ENCODE peak calls at places on chromosomes 13 and 19, in seven cellular contexts. One of them, this sample, is unnamed.

GRCh38 chr13:110251227-110251791 is 55.6 kb downstream of the COL4A1 start:
- DNase-seq in cardiac muscle cell: no peak
- DNase-seq in right lobe of liver: no peak
- DNase-seq in left ventricle myocardium inferior: no peak
- DNase-seq in AG04450: no peak
- DNase-seq in osteoblast: no peak
- DNase-seq in psoas muscle: no peak
- DNase-seq in this sample: no peak

GRCh38 chr13:114130708-114131580 is 1.5 kb downstream of the RASA3 start:
- DNase-seq in cardiac muscle cell: peak; percentile 78
- DNase-seq in right lobe of liver: no peak
- DNase-seq in left ventricle myocardium inferior: peak; percentile 55
- DNase-seq in AG04450: peak; percentile 59
- DNase-seq in osteoblast: peak; percentile 99
- DNase-seq in psoas muscle: peak; percentile 76
- DNase-seq in this sample: peak; percentile 64

GRCh38 chr13:34372581-34372980 is 554.6 kb downstream of the RFC3 start:
- DNase-seq in cardiac muscle cell: no peak
- DNase-seq in right lobe of liver: no peak
- DNase-seq in left ventricle myocardium inferior: no peak
- DNase-seq in AG04450: no peak
- DNase-seq in osteoblast: no peak
- DNase-seq in psoas muscle: no peak
- DNase-seq in this sample: no peak

GRCh38 chr19:29887498-29887897 is 54.5 kb upstream of the URI1 start:
- DNase-seq in cardiac muscle cell: peak; percentile 39
- DNase-seq in right lobe of liver: no peak
- DNase-seq in left ventricle myocardium inferior: no peak
- DNase-seq in AG04450: no peak
- DNase-seq in osteoblast: no peak
- DNase-seq in psoas muscle: no peak
- DNase-seq in this sample: no peak

GRCh38 chr13:96935971-96936370 is 58.3 kb downstream of the OXGR1 start:
- DNase-seq in cardiac muscle cell: no peak
- DNase-seq in right lobe of liver: no peak
- DNase-seq in left ventricle myocardium inferior: no peak
- DNase-seq in AG04450: no peak
- DNase-seq in osteoblast: no peak
- DNase-seq in psoas muscle: no peak
- DNase-seq in this sample: no peak

GRCh38 chr13:79307866-79308298 is 98.2 kb downstream of the RBM26 start:
- DNase-seq in cardiac muscle cell: peak; percentile 26
- DNase-seq in right lobe of liver: no peak
- DNase-seq in left ventricle myocardium inferior: no peak
- DNase-seq in AG04450: peak; percentile 11
- DNase-seq in osteoblast: no peak
- DNase-seq in psoas muscle: no peak
- DNase-seq in this sample: peak; percentile 2

GRCh38 chr13:97211986-97212385 is 10.1 kb upstream of the MBNL2 start:
- DNase-seq in cardiac muscle cell: peak; percentile 59
- DNase-seq in right lobe of liver: no peak
- DNase-seq in left ventricle myocardium inferior: no peak
- DNase-seq in AG04450: no peak
- DNase-seq in osteoblast: no peak
- DNase-seq in psoas muscle: no peak
- DNase-seq in this sample: no peak

GRCh38 chr13:94435604-94436226 is 43.8 kb downstream of the DCT start:
- DNase-seq in cardiac muscle cell: peak; percentile 74
- DNase-seq in right lobe of liver: no peak
- DNase-seq in left ventricle myocardium inferior: no peak
- DNase-seq in AG04450: peak; percentile 11
- DNase-seq in osteoblast: peak; percentile 82
- DNase-seq in psoas muscle: no peak
- DNase-seq in this sample: peak; percentile 12

GRCh38 chr19:36136975-36137686 is 2.7 kb upstream of the CAPNS1 start:
- DNase-seq in cardiac muscle cell: peak; percentile 51
- DNase-seq in right lobe of liver: peak; percentile 80
- DNase-seq in left ventricle myocardium inferior: peak; percentile 40
- DNase-seq in AG04450: no peak
- DNase-seq in osteoblast: peak; percentile 93
- DNase-seq in psoas muscle: peak; percentile 53
- DNase-seq in this sample: no peak

GRCh38 chr13:113746143-113746525 is 12.9 kb upstream of the TMEM255B start:
- DNase-seq in cardiac muscle cell: peak; percentile 12
- DNase-seq in right lobe of liver: no peak
- DNase-seq in left ventricle myocardium inferior: no peak
- DNase-seq in AG04450: no peak
- DNase-seq in osteoblast: no peak
- DNase-seq in psoas muscle: no peak
- DNase-seq in this sample: no peak

GRCh38 chr13:40352807-40353562 is 313.5 kb downstream of the FOXO1 start:
- DNase-seq in cardiac muscle cell: peak; percentile 53
- DNase-seq in right lobe of liver: peak; percentile 54
- DNase-seq in left ventricle myocardium inferior: no peak
- DNase-seq in AG04450: no peak
- DNase-seq in osteoblast: no peak
- DNase-seq in psoas muscle: peak; percentile 79
- DNase-seq in this sample: no peak

GRCh38 chr13:30464496-30465351 is 1.0 kb downstream of the HMGB1 start:
- DNase-seq in cardiac muscle cell: peak; percentile 92
- DNase-seq in right lobe of liver: peak; percentile 84
- DNase-seq in left ventricle myocardium inferior: peak; percentile 78
- DNase-seq in AG04450: peak; percentile 34
- DNase-seq in osteoblast: peak; percentile 94
- DNase-seq in psoas muscle: peak; percentile 78
- DNase-seq in this sample: no peak

GRCh38 chr19:734716-735115 is 16.2 kb upstream of the MISP start:
- DNase-seq in cardiac muscle cell: no peak
- DNase-seq in right lobe of liver: no peak
- DNase-seq in left ventricle myocardium inferior: no peak
- DNase-seq in AG04450: no peak
- DNase-seq in osteoblast: no peak
- DNase-seq in psoas muscle: no peak
- DNase-seq in this sample: no peak

GRCh38 chr19:55678121-55678671 is 3.2 kb downstream of the EPN1 start:
- DNase-seq in cardiac muscle cell: no peak
- DNase-seq in right lobe of liver: no peak
- DNase-seq in left ventricle myocardium inferior: peak; percentile 45
- DNase-seq in AG04450: no peak
- DNase-seq in osteoblast: no peak
- DNase-seq in psoas muscle: no peak
- DNase-seq in this sample: no peak

GRCh38 chr19:7560271-7560670 is 24.8 kb downstream of the PNPLA6 start:
- DNase-seq in cardiac muscle cell: no peak
- DNase-seq in right lobe of liver: no peak
- DNase-seq in left ventricle myocardium inferior: no peak
- DNase-seq in AG04450: no peak
- DNase-seq in osteoblast: peak; percentile 36
- DNase-seq in psoas muscle: no peak
- DNase-seq in this sample: no peak

GRCh38 chr19:30968210-30968609 is 381.0 kb downstream of the TSHZ3 start:
- DNase-seq in cardiac muscle cell: no peak
- DNase-seq in right lobe of liver: no peak
- DNase-seq in left ventricle myocardium inferior: no peak
- DNase-seq in AG04450: no peak
- DNase-seq in osteoblast: no peak
- DNase-seq in psoas muscle: no peak
- DNase-seq in this sample: no peak

GRCh38 chr13:39765801-39766463 is 110.5 kb downstream of the COG6 start:
- DNase-seq in cardiac muscle cell: peak; percentile 40
- DNase-seq in right lobe of liver: peak; percentile 75
- DNase-seq in left ventricle myocardium inferior: peak; percentile 35
- DNase-seq in AG04450: no peak
- DNase-seq in osteoblast: peak; percentile 23
- DNase-seq in psoas muscle: peak; percentile 18
- DNase-seq in this sample: no peak

GRCh38 chr13:109152941-109153340 is 523.5 kb downstream of the MYO16 start:
- DNase-seq in cardiac muscle cell: no peak
- DNase-seq in right lobe of liver: no peak
- DNase-seq in left ventricle myocardium inferior: no peak
- DNase-seq in AG04450: no peak
- DNase-seq in osteoblast: no peak
- DNase-seq in psoas muscle: no peak
- DNase-seq in this sample: no peak

GRCh38 chr19:47122359-47123335 is 8.0 kb upstream of the SAE1 start:
- DNase-seq in cardiac muscle cell: peak; percentile 73
- DNase-seq in right lobe of liver: no peak
- DNase-seq in left ventricle myocardium inferior: no peak
- DNase-seq in AG04450: no peak
- DNase-seq in osteoblast: peak; percentile 85
- DNase-seq in psoas muscle: no peak
- DNase-seq in this sample: no peak

GRCh38 chr19:17026041-17026658 is 460 bp downstream of the CPAMD8 start:
- DNase-seq in cardiac muscle cell: peak; percentile 9
- DNase-seq in right lobe of liver: no peak
- DNase-seq in left ventricle myocardium inferior: no peak
- DNase-seq in AG04450: no peak
- DNase-seq in osteoblast: peak; percentile 85
- DNase-seq in psoas muscle: no peak
- DNase-seq in this sample: no peak
- H3K4me3 ChIP-seq in cardiac muscle cell: peak overlapping the region; percentile 41
- H3K4me3 ChIP-seq in right lobe of liver: no peak overlapping the region
- H3K4me3 ChIP-seq in left ventricle myocardium inferior: peak overlapping the region; percentile 67
- H3K4me3 ChIP-seq in AG04450: no peak overlapping the region
- H3K4me3 ChIP-seq in osteoblast: no peak overlapping the region
- H3K4me3 ChIP-seq in psoas muscle: peak overlapping the region; percentile 39
- H3K4me3 ChIP-seq in this sample: no peak overlapping the region

GRCh38 chr19:50485284-50485955 is 8.8 kb upstream of the GARIN5A start:
- DNase-seq in cardiac muscle cell: no peak
- DNase-seq in right lobe of liver: no peak
- DNase-seq in left ventricle myocardium inferior: no peak
- DNase-seq in AG04450: no peak
- DNase-seq in osteoblast: no peak
- DNase-seq in psoas muscle: no peak
- DNase-seq in this sample: no peak

GRCh38 chr19:50489461-50490011 is 12.9 kb upstream of the GARIN5A start:
- DNase-seq in cardiac muscle cell: no peak
- DNase-seq in right lobe of liver: peak; percentile 40
- DNase-seq in left ventricle myocardium inferior: no peak
- DNase-seq in AG04450: no peak
- DNase-seq in osteoblast: no peak
- DNase-seq in psoas muscle: peak; percentile 30
- DNase-seq in this sample: no peak

GRCh38 chr19:50490411-50490811 is 13.8 kb upstream of the GARIN5A start:
- DNase-seq in cardiac muscle cell: no peak
- DNase-seq in right lobe of liver: no peak
- DNase-seq in left ventricle myocardium inferior: no peak
- DNase-seq in AG04450: no peak
- DNase-seq in osteoblast: no peak
- DNase-seq in psoas muscle: no peak
- DNase-seq in this sample: no peak

GRCh38 chr19:50488795-50489194 is 12.1 kb upstream of the GARIN5A start:
- DNase-seq in cardiac muscle cell: no peak
- DNase-seq in right lobe of liver: no peak
- DNase-seq in left ventricle myocardium inferior: no peak
- DNase-seq in AG04450: no peak
- DNase-seq in osteoblast: no peak
- DNase-seq in psoas muscle: no peak
- DNase-seq in this sample: no peak

DNA sequence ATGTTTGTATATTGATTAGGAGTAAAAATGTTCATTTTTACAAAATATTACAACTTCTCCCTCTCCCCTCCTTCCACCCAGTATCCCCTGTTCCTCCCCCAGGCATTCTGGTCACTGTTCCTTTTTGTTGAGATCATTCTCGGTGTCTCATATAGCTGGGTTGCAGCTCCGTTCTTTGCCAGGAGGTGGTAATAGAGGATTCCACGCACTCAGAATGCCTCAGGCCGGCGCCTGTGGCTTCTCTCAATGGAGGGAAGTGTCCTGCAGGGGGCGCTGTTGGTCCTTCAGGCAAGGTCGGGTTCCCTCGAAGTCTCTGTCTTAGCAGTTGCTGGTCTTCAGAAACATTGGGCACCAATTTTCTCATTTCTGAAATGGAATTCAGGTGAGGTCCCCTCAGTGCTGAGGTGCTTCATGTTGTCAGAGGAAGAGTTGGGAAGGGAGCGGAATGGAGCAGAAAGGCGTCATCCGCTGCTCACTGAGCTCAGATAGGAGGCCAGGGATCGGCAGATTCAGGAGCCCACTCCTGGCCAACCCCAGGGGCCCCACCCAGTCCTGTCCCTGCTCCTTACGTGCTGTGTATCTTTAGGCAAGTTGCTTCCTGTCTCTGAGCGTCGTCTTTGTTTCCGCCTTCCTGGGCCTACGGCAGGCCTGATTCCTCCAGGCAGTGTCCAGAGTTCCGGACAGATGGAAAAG is 10.3 kb upstream of the GARIN5A start:
- DNase-seq in cardiac muscle cell: peak; percentile 44
- DNase-seq in right lobe of liver: no peak
- DNase-seq in left ventricle myocardium inferior: no peak
- DNase-seq in AG04450: no peak
- DNase-seq in osteoblast: no peak
- DNase-seq in psoas muscle: peak; percentile 66
- DNase-seq in this sample: no peak
- TF ChIP-seq CTCF in cardiac muscle cell: peak; percentile 50
- TF ChIP-seq CTCF in right lobe of liver: peak; percentile 25
- TF ChIP-seq CTCF in left ventricle myocardium inferior: peak; percentile 42
- TF ChIP-seq CTCF in AG04450: peak; percentile 45
- TF ChIP-seq CTCF in osteoblast: peak; percentile 50
- TF ChIP-seq CTCF in psoas muscle: peak; percentile 56
- TF ChIP-seq CTCF in this sample: peak; percentile 52

GRCh38 chr13:26587251-26587650 is 29.8 kb downstream of the WASF3 start:
- DNase-seq in cardiac muscle cell: no peak
- DNase-seq in right lobe of liver: no peak
- DNase-seq in left ventricle myocardium inferior: no peak
- DNase-seq in AG04450: no peak
- DNase-seq in osteoblast: no peak
- DNase-seq in psoas muscle: no peak
- DNase-seq in this sample: no peak
- H3K27me3 ChIP-seq in cardiac muscle cell: no peaks in the 10 kb centered on the region
- H3K27me3 ChIP-seq in right lobe of liver: no peaks in the 10 kb centered on the region
- H3K27me3 ChIP-seq in left ventricle myocardium inferior: no peaks in the 10 kb centered on the region
- H3K27me3 ChIP-seq in AG04450: no peaks in the 10 kb centered on the region
- H3K27me3 ChIP-seq in osteoblast: no peaks in the 10 kb centered on the region
- H3K27me3 ChIP-seq in psoas muscle: no peaks in the 10 kb centered on the region
- H3K27me3 ChIP-seq in this sample: no peaks in the 10 kb centered on the region

DNA sequence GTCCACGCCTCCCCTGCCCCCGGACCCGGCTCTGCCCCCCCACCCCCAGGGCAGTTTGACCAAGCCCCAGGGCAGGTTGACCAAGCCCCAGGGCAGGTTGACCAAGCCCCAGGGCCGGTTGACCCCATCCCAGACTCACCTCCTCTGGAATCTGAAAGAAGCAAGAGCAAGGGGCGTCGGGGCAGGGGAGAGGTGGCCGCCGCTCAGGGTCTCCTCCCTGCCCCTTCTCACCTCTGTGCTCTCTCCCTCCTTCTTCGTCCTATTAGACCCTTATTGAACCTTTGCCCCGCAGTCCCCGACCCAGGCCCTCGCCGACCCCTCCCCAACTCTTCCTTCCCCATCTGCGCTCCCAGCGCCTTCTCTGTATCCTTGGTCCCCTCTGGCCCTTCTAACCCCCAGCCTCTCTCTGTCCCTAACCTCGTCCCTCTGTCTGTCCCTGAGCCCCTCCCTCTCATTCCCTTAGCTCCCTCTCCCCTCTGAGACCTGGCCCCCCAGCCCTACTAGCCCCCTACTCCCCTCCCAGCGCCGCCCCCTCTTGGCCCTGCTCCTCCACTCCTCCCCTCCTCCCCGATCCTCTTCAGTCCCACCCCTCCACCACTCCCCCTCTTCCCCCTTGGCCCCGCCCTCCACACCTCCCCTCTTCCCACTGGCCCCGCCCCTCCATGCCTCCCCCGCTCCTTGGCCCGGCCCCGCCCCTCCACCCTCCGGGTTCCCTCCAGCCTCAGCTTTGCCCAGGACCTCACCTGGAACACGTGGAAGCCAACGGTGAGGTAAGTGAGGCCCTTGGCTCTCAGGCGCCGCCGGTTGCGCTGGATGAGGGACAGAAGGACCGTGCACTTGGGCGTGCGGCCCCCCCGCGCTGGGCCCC is 7.6 kb downstream of the CAPN12 start:
- DNase-seq in cardiac muscle cell: peak; percentile 48
- DNase-seq in right lobe of liver: peak; percentile 83
- DNase-seq in left ventricle myocardium inferior: no peak
- DNase-seq in AG04450: no peak
- DNase-seq in osteoblast: peak; percentile 88
- DNase-seq in psoas muscle: no peak
- DNase-seq in this sample: no peak
- H3K4me3 ChIP-seq in cardiac muscle cell: peak overlapping the region; percentile 38
- H3K4me3 ChIP-seq in right lobe of liver: peak overlapping the region; percentile 32
- H3K4me3 ChIP-seq in left ventricle myocardium inferior: peak overlapping the region; percentile 56
- H3K4me3 ChIP-seq in AG04450: no peak overlapping the region
- H3K4me3 ChIP-seq in osteoblast: no peak overlapping the region
- H3K4me3 ChIP-seq in psoas muscle: peak overlapping the region; percentile 60
- H3K4me3 ChIP-seq in this sample: peak overlapping the region; percentile 32

This sample was measured in kidney epithelial cell.